ENCODE peak calls at places on chromosomes 4 and X, in six cellular contexts. M, Q, U, N, Y and P are unnamed samples.

GRCh38 chr4:56764775-56765174 is 56.7 kb downstream of the SPINK2 start:
- DNase-seq in M (peak; percentile 48), Q (no peak), U (no peak), N (no peak), Y (no peak), P (no peak)

GRCh38 chr4:37392540-37393255 is 148.2 kb downstream of the NWD2 start:
- DNase-seq in M (no peak), Q (no peak), U (no peak), N (no peak), Y (no peak), P (no peak)

GRCh38 chrX:115031989-115032388 is 14.6 kb upstream of the IL13RA2 start:
- DNase-seq in M (no peak), Q (no peak), U (no peak), N (no peak), Y (no peak), P (no peak)

GRCh38 chr4:64250488-64250887 is 158.8 kb downstream of the TECRL start:
- DNase-seq in M (no peak), Q (no peak), U (no peak), N (no peak), Y (no peak), P (no peak)

GRCh38 chr4:122894802-122895201 is 27.6 kb downstream of the NUDT6 start:
- DNase-seq in M (no peak), Q (no peak), U (no peak), N (no peak), Y (peak; percentile 23), P (no peak)

GRCh38 chrX:109826954-109827708 is 94.1 kb upstream of the ACSL4 start:
- DNase-seq in M (no peak), Q (no peak), U (no peak), N (no peak), Y (no peak), P (no peak)

GRCh38 chr4:101205878-101206277 is 141.4 kb downstream of the PPP3CA start:
- DNase-seq in M (no peak), Q (no peak), U (peak; percentile 11), N (peak; percentile 26), Y (no peak), P (peak; percentile 37)

GRCh38 chr4:102687373-102687981 is 73.3 kb downstream of the MANBA start:
- DNase-seq in M (no peak), Q (no peak), U (no peak), N (no peak), Y (no peak), P (no peak)

GRCh38 chr4:112284662-112285411 is 867 bp downstream of the TIFA start:
- DNase-seq in M (peak; percentile 37), Q (no peak), U (no peak), N (no peak), Y (peak; percentile 29), P (no peak)

GRCh38 chrX:16870861-16871584 is 861 bp upstream of the RBBP7 start:
- DNase-seq in M (peak; percentile 54), Q (peak; percentile 33), U (peak; percentile 10), N (no peak), Y (no peak), P (no peak)

GRCh38 chrX:1084689-1085088 is 127.8 kb downstream of the CRLF2 start:
- DNase-seq in M (no peak), Q (no peak), U (no peak), N (no peak), Y (no peak), P (no peak)

GRCh38 chr4:39043697-39044363 is 11.6 kb upstream of the TMEM156 start:
- DNase-seq in M (no peak), Q (no peak), U (peak; percentile 13), N (no peak), Y (peak; percentile 76), P (no peak)

GRCh38 chr4:8600266-8600665 is 7.7 kb downstream of the CPZ start:
- DNase-seq in M (no peak), Q (no peak), U (no peak), N (no peak), Y (no peak), P (no peak)

GRCh38 chr4:1033840-1034551 is 22.6 kb downstream of the FGFRL1 start:
- DNase-seq in M (peak; percentile 84), Q (no peak), U (no peak), N (no peak), Y (no peak), P (no peak)

GRCh38 chr4:88858752-88859151 is 161.1 kb upstream of the NAP1L5 start:
- DNase-seq in M (no peak), Q (no peak), U (no peak), N (no peak), Y (no peak), P (no peak)